ENCODE peak calls at places on chromosomes 4 and X, in seven cellular contexts. G is endothelial cell; Q is GM04504; C is nucleus accumbens; F is SHP77; V is effector memory CD8-positive, alpha-beta T cell; Z is stimulated activated CD4-positive, alpha-beta T cell treated with anti-CD3 and anti-CD28 coated beads, Interleukin-12 subunit alpha, Interleukin-12 subunit beta, amount 100 ng/mL, for 24 hours. M is an unnamed sample.

GRCh38 chrX:93454509-93454908 is 218.9 kb downstream of the NAP1L3 start:
- DNase-seq in C (no peak), Q (no peak), Z (no peak), G (no peak), V (no peak), F (no peak), M (no peak)

GRCh38 chrX:110044531-110045249 is 41.8 kb downstream of the TMEM164 start:
- DNase-seq in V (no peak), G (no peak), F (no peak), C (no peak), Z (no peak), Q (no peak), M (no peak)

GRCh38 chr4:2352729-2353221 is 65.7 kb downstream of the ZFYVE28 start:
- DNase-seq in Z (no peak), Q (no peak), C (no peak), F (no peak), G (no peak), V (no peak), M (peak)

GRCh38 chrX:14936561-14936960 is 63.3 kb downstream of the MOSPD2 start:
- DNase-seq in F (no peak), G (no peak), Z (no peak), V (no peak), Q (peak), C (no peak), M (no peak)

GRCh38 chr4:122252584-122252983 is 100.5 kb downstream of the BLTP1 start:
- DNase-seq in G (no peak), Q (no peak), Z (no peak), C (no peak), F (no peak), V (no peak), M (no peak)

GRCh38 chrX:132216806-132217202 is 2.4 kb downstream of the RAP2C start:
- DNase-seq in G (no peak), V (peak), Z (no peak), F (no peak), C (no peak), Q (no peak), M (no peak)

GRCh38 chr4:7128234-7128633 is 60.4 kb upstream of the GRPEL1 start:
- DNase-seq in V (no peak), F (no peak), Z (no peak), Q (no peak), G (no peak), C (no peak), M (no peak)

GRCh38 chr4:35250771-35251170 is 993.5 kb downstream of the ARAP2 start:
- DNase-seq in F (no peak), C (no peak), G (no peak), Q (no peak), Z (no peak), V (no peak), M (no peak)

GRCh38 chrX:130005408-130005807 is 23.0 kb downstream of the BCORL1 start:
- DNase-seq in G (no peak), C (no peak), F (no peak), V (no peak), Z (no peak), Q (no peak), M (no peak)

GRCh38 chr4:84899616-84900015 is 66.9 kb downstream of the WDFY3 start:
- DNase-seq in Z (no peak), V (no peak), Q (no peak), F (no peak), G (no peak), C (no peak), M (no peak)

GRCh38 chrX:46573896-46574336 is 351 bp downstream of the CHST7 start:
- DNase-seq in C (no peak), F (peak), G (peak), Q (no peak), V (peak), Z (peak), M (peak)

GRCh38 chr4:127642169-127642568 is 9.4 kb downstream of the INTU start:
- DNase-seq in Q (no peak), G (no peak), Z (no peak), V (no peak), F (no peak), C (no peak), M (no peak)

GRCh38 chr4:13950491-13950890 is 323.0 kb upstream of the BOD1L1 start:
- DNase-seq in V (no peak), G (no peak), C (no peak), F (no peak), Z (no peak), Q (no peak), M (no peak)

GRCh38 chr4:3729188-3729884 is 36.8 kb upstream of the ADRA2C start:
- DNase-seq in G (no peak), Z (no peak), Q (peak), C (no peak), V (no peak), F (no peak), M (no peak)

GRCh38 chr4:80006935-80007744 is 65.9 kb downstream of the ANTXR2 start:
- DNase-seq in F (no peak), Q (no peak), V (no peak), Z (no peak), G (no peak), C (no peak), M (no peak)

GRCh38 chr4:26175905-26176304 is 144.9 kb upstream of the RBPJ start:
- DNase-seq in F (no peak), V (no peak), G (no peak), Q (no peak), C (no peak), Z (no peak), M (no peak)

GRCh38 chr4:82401600-82401999 is 27.8 kb upstream of the HNRNPD start:
- DNase-seq in V (no peak), F (no peak), Z (no peak), G (no peak), C (no peak), Q (no peak), M (no peak)

GRCh38 chr4:147747787-147748454 is 16.0 kb downstream of the ARHGAP10 start:
- DNase-seq in C (no peak), G (no peak), Q (no peak), V (no peak), F (no peak), Z (no peak), M (no peak)

GRCh38 chr4:185524888-185525863 is 10.1 kb downstream of the PDLIM3 start:
- DNase-seq in Z (no peak), F (peak), G (no peak), V (no peak), C (no peak), Q (no peak), M (no peak)

GRCh38 chr4:24991015-24991414 is 39.7 kb downstream of the LGI2 start:
- DNase-seq in C (no peak), Q (peak), V (no peak), Z (no peak), F (no peak), G (peak), M (no peak)

GRCh38 chr4:3483471-3483921 is 20.4 kb downstream of the DOK7 start:
- DNase-seq in C (no peak), G (no peak), V (no peak), Q (peak), F (no peak), Z (no peak), M (no peak)

GRCh38 chr4:165384608-165385007 is 5.8 kb downstream of the CPE start:
- DNase-seq in C (no peak), Q (no peak), V (no peak), F (no peak), G (no peak), Z (no peak), M (no peak)

GRCh38 chr4:20723019-20723418 is 22.8 kb downstream of the PACRGL start:
- DNase-seq in C (no peak), V (no peak), G (no peak), F (no peak), Q (no peak), Z (no peak), M (no peak)

GRCh38 chrX:22249371-22249770 is 23.3 kb upstream of the CBLL2 start:
- DNase-seq in V (no peak), F (no peak), C (no peak), G (no peak), Z (no peak), Q (no peak), M (no peak)

GRCh38 chr4:123870283-123870876 is 473.8 kb downstream of the SPRY1 start:
- DNase-seq in V (no peak), G (no peak), Q (no peak), Z (no peak), F (no peak), C (no peak), M (no peak)

GRCh38 chrX:153245288-153245731 is 66.2 kb downstream of the MAGEA1 start:
- DNase-seq in C (no peak), Z (no peak), V (no peak), G (peak), F (no peak), Q (no peak), M (no peak)

GRCh38 chr4:81352476-81352875 is 119.2 kb downstream of the RASGEF1B start:
- DNase-seq in F (no peak), Z (no peak), V (no peak), G (no peak), Q (peak), C (no peak), M (no peak)

GRCh38 chr4:27081675-27082579 is 221.3 kb downstream of the STIM2 start:
- DNase-seq in C (no peak), V (no peak), G (no peak), F (no peak), Q (no peak), Z (no peak), M (no peak)

GRCh38 chr4:26105372-26105771 is 191.4 kb downstream of the SMIM20 start:
- DNase-seq in C (no peak), G (no peak), F (no peak), V (no peak), Q (no peak), Z (no peak), M (no peak)

GRCh38 chrX:8845060-8845459 is 43.9 kb upstream of the FAM9A start:
- DNase-seq in F (no peak), Z (no peak), G (no peak), Q (no peak), V (no peak), C (no peak), M (no peak)

GRCh38 chr4:46975841-46976551 is 17.4 kb downstream of the GABRA4 start:
- DNase-seq in C (no peak), F (no peak), G (no peak), V (no peak), Q (no peak), Z (no peak), M (no peak)

GRCh38 chrX:146363919-146364318 is 445.7 kb upstream of the CXorf51B start:
- DNase-seq in G (no peak), V (no peak), C (no peak), Q (no peak), F (no peak), Z (no peak), M (no peak)

GRCh38 chrX:29617725-29618124 is 597.6 kb upstream of the MAGEB2 start:
- DNase-seq in F (no peak), C (no peak), V (no peak), G (no peak), Z (no peak), Q (no peak), M (no peak)

GRCh38 chr4:6942238-6942800 is 32.7 kb downstream of the TBC1D14 start:
- DNase-seq in G (no peak), F (no peak), Z (peak), Q (peak), V (peak), C (no peak), M (no peak)

GRCh38 chr4:82715731-82716617 is 82.6 kb downstream of the SCD5 start:
- DNase-seq in V (no peak), F (no peak), Q (no peak), Z (no peak), C (no peak), G (no peak), M (no peak)

GRCh38 chr4:158667651-158668198 is 4.0 kb downstream of the C4orf46 start:
- DNase-seq in V (no peak), C (no peak), F (peak), Q (no peak), G (peak), Z (no peak), M (no peak)

GRCh38 chrX:105167233-105167632 is 53.3 kb downstream of the TEX13A start:
- DNase-seq in G (no peak), V (no peak), C (no peak), F (no peak), Q (no peak), Z (no peak), M (no peak)

GRCh38 chr4:188663369-188663768 is 524.1 kb downstream of the TRIML1 start:
- DNase-seq in Q (no peak), C (no peak), V (no peak), G (no peak), Z (no peak), F (no peak), M (no peak)

GRCh38 chrX:23885803-23886202 is 21.9 kb downstream of the APOO start:
- DNase-seq in Z (no peak), C (no peak), G (no peak), Q (no peak), V (no peak), F (no peak), M (no peak)